ENCODE peak calls at places on chromosome 17, in six cellular contexts. One of them, this sample, is unnamed. For H3K36me3, the result is how much of the 10 kb centered on the place peaks cover.

GRCh38 chr17:79979841-79980215 is 55.8 kb downstream of the TBC1D16 start:
- DNase-seq in heart right ventricle: no peak
- DNase-seq in pancreas: peak
- DNase-seq in transverse colon: no peak
- DNase-seq in Caco-2: no peak
- DNase-seq in psoas muscle: no peak
- DNase-seq in this sample: peak

GRCh38 chr17:32720671-32721070 is 156.3 kb downstream of the MYO1D start:
- DNase-seq in transverse colon: no peak
- DNase-seq in heart right ventricle: no peak
- DNase-seq in pancreas: no peak
- DNase-seq in Caco-2: no peak
- DNase-seq in psoas muscle: no peak
- DNase-seq in this sample: no peak

GRCh38 chr17:41632482-41633105 is 8.2 kb upstream of the KRT17 start:
- DNase-seq in transverse colon: no peak
- DNase-seq in Caco-2: no peak
- DNase-seq in pancreas: no peak
- DNase-seq in psoas muscle: no peak
- DNase-seq in heart right ventricle: no peak
- DNase-seq in this sample: no peak

GRCh38 chr17:2063306-2064146 is 8.6 kb downstream of the HIC1 start:
- DNase-seq in transverse colon: peak
- DNase-seq in psoas muscle: peak
- DNase-seq in heart right ventricle: peak
- DNase-seq in pancreas: no peak
- DNase-seq in Caco-2: no peak
- DNase-seq in this sample: no peak

GRCh38 chr17:1362065-1362848 is 37.8 kb downstream of the YWHAE start:
- DNase-seq in transverse colon: no peak
- DNase-seq in pancreas: no peak
- DNase-seq in psoas muscle: no peak
- DNase-seq in Caco-2: no peak
- DNase-seq in heart right ventricle: no peak
- DNase-seq in this sample: no peak

GRCh38 chr17:43790311-43790940 is 10.2 kb downstream of the CFAP97D1 start:
- DNase-seq in heart right ventricle: no peak
- DNase-seq in Caco-2: no peak
- DNase-seq in psoas muscle: no peak
- DNase-seq in transverse colon: no peak
- DNase-seq in pancreas: no peak
- DNase-seq in this sample: no peak

GRCh38 chr17:58307468-58308172 is 21.0 kb downstream of the TSPOAP1 start:
- DNase-seq in pancreas: no peak
- DNase-seq in Caco-2: no peak
- DNase-seq in psoas muscle: no peak
- DNase-seq in transverse colon: no peak
- DNase-seq in heart right ventricle: no peak
- DNase-seq in this sample: no peak

GRCh38 chr17:12627776-12628491 is 37.8 kb upstream of the MYOCD start:
- DNase-seq in pancreas: no peak
- DNase-seq in heart right ventricle: no peak
- DNase-seq in psoas muscle: no peak
- DNase-seq in Caco-2: peak
- DNase-seq in transverse colon: no peak
- DNase-seq in this sample: no peak

GRCh38 chr17:13086142-13086769 is 68.4 kb upstream of the ELAC2 start:
- DNase-seq in Caco-2: no peak
- DNase-seq in pancreas: no peak
- DNase-seq in transverse colon: no peak
- DNase-seq in heart right ventricle: no peak
- DNase-seq in psoas muscle: no peak
- DNase-seq in this sample: no peak

GRCh38 chr17:74373838-74374606 is 6.7 kb downstream of the GPR142 start:
- DNase-seq in psoas muscle: no peak
- DNase-seq in heart right ventricle: peak
- DNase-seq in Caco-2: peak
- DNase-seq in pancreas: no peak
- DNase-seq in transverse colon: peak
- DNase-seq in this sample: no peak

GRCh38 chr17:77990301-77990700 is 31.8 kb downstream of the TNRC6C start:
- DNase-seq in Caco-2: no peak
- DNase-seq in pancreas: no peak
- DNase-seq in psoas muscle: no peak
- DNase-seq in heart right ventricle: no peak
- DNase-seq in transverse colon: no peak
- DNase-seq in this sample: no peak

GRCh38 chr17:30379303-30380105 is 777 bp downstream of the CPD start:
- DNase-seq in Caco-2: peak
- DNase-seq in pancreas: peak
- DNase-seq in psoas muscle: peak
- DNase-seq in transverse colon: peak
- DNase-seq in heart right ventricle: peak
- DNase-seq in this sample: peak

GRCh38 chr17:58330544-58330996 is 2.0 kb upstream of the TSPOAP1 start:
- DNase-seq in Caco-2: no peak
- DNase-seq in psoas muscle: no peak
- DNase-seq in pancreas: no peak
- DNase-seq in heart right ventricle: no peak
- DNase-seq in transverse colon: no peak
- DNase-seq in this sample: no peak

GRCh38 chr17:2183346-2183745 is 120.2 kb downstream of the SMG6 start:
- DNase-seq in psoas muscle: no peak
- DNase-seq in Caco-2: no peak
- DNase-seq in transverse colon: no peak
- DNase-seq in heart right ventricle: no peak
- DNase-seq in pancreas: no peak
- DNase-seq in this sample: no peak

GRCh38 chr17:7137182-7137943 is 22.7 kb upstream of the ASGR2 start:
- DNase-seq in pancreas: peak
- DNase-seq in psoas muscle: peak
- DNase-seq in transverse colon: peak
- DNase-seq in Caco-2: no peak
- DNase-seq in heart right ventricle: no peak
- DNase-seq in this sample: peak

GRCh38 chr17:69857412-69857835 is 217.6 kb upstream of the KCNJ16 start:
- DNase-seq in heart right ventricle: no peak
- DNase-seq in psoas muscle: no peak
- DNase-seq in transverse colon: no peak
- DNase-seq in Caco-2: peak
- DNase-seq in pancreas: no peak
- DNase-seq in this sample: no peak

GRCh38 chr17:49404906-49405305 is 9.8 kb downstream of the PHB1 start:
- DNase-seq in transverse colon: no peak
- DNase-seq in psoas muscle: no peak
- DNase-seq in heart right ventricle: no peak
- DNase-seq in pancreas: no peak
- DNase-seq in Caco-2: no peak
- DNase-seq in this sample: no peak

GRCh38 chr17:74654742-74655141 is 31.2 kb upstream of the CD300E start:
- DNase-seq in transverse colon: no peak
- DNase-seq in pancreas: no peak
- DNase-seq in psoas muscle: no peak
- DNase-seq in Caco-2: no peak
- DNase-seq in heart right ventricle: no peak
- DNase-seq in this sample: no peak

GRCh38 chr17:74759243-74759801 is 10.9 kb downstream of the NHERF1 start:
- DNase-seq in psoas muscle: no peak
- DNase-seq in heart right ventricle: no peak
- DNase-seq in pancreas: no peak
- DNase-seq in transverse colon: peak
- DNase-seq in Caco-2: peak
- DNase-seq in this sample: no peak

GRCh38 chr17:21098934-21099687 is 27.7 kb upstream of the DHRS7B start:
- DNase-seq in psoas muscle: peak
- DNase-seq in Caco-2: peak
- DNase-seq in transverse colon: peak
- DNase-seq in heart right ventricle: peak
- DNase-seq in pancreas: no peak
- DNase-seq in this sample: no peak

GRCh38 chr17:39150104-39150634 is 1.3 kb downstream of the PLXDC1 start:
- DNase-seq in Caco-2: no peak
- DNase-seq in pancreas: no peak
- DNase-seq in psoas muscle: no peak
- DNase-seq in heart right ventricle: no peak
- DNase-seq in transverse colon: no peak
- DNase-seq in this sample: no peak

GRCh38 chr17:17029938-17030337 is 12.3 kb upstream of the MPRIP start:
- DNase-seq in pancreas: peak
- DNase-seq in heart right ventricle: no peak
- DNase-seq in psoas muscle: no peak
- DNase-seq in Caco-2: no peak
- DNase-seq in transverse colon: no peak
- DNase-seq in this sample: no peak

GRCh38 chr17:58665946-58666857 is 25.6 kb downstream of the TEX14 start:
- DNase-seq in pancreas: no peak
- DNase-seq in heart right ventricle: no peak
- DNase-seq in transverse colon: no peak
- DNase-seq in psoas muscle: no peak
- DNase-seq in Caco-2: no peak
- DNase-seq in this sample: no peak

GRCh38 chr17:5921919-5922318 is 148.3 kb upstream of the WSCD1 start:
- DNase-seq in Caco-2: no peak
- DNase-seq in heart right ventricle: no peak
- DNase-seq in psoas muscle: peak
- DNase-seq in pancreas: no peak
- DNase-seq in transverse colon: no peak
- DNase-seq in this sample: no peak

GRCh38 chr17:65017375-65017774 is 39.2 kb downstream of the GNA13 start:
- DNase-seq in heart right ventricle: no peak
- DNase-seq in psoas muscle: no peak
- DNase-seq in pancreas: no peak
- DNase-seq in transverse colon: no peak
- DNase-seq in Caco-2: no peak
- DNase-seq in this sample: no peak

GRCh38 chr17:81150379-81151038 is 14.8 kb upstream of the PVALEF start:
- DNase-seq in psoas muscle: no peak
- DNase-seq in heart right ventricle: no peak
- DNase-seq in transverse colon: peak
- DNase-seq in pancreas: no peak
- DNase-seq in Caco-2: no peak
- DNase-seq in this sample: peak

GRCh38 chr17:7029659-7030058 is 6.2 kb upstream of the SLC16A13 start:
- DNase-seq in transverse colon: peak
- DNase-seq in heart right ventricle: peak
- DNase-seq in psoas muscle: no peak
- DNase-seq in Caco-2: no peak
- DNase-seq in pancreas: no peak
- DNase-seq in this sample: no peak

GRCh38 chr17:28347261-28347891 is 10.0 kb downstream of the POLDIP2 start:
- DNase-seq in pancreas: no peak
- DNase-seq in heart right ventricle: no peak
- DNase-seq in transverse colon: no peak
- DNase-seq in Caco-2: no peak
- DNase-seq in psoas muscle: no peak
- DNase-seq in this sample: no peak

GRCh38 chr17:31594416-31594815 is 202.9 kb downstream of the RAB11FIP4 start:
- DNase-seq in Caco-2: no peak
- DNase-seq in heart right ventricle: no peak
- DNase-seq in transverse colon: no peak
- DNase-seq in psoas muscle: no peak
- DNase-seq in pancreas: no peak
- DNase-seq in this sample: no peak
- H3K36me3 ChIP-seq in Caco-2: under half
- H3K36me3 ChIP-seq in heart right ventricle: under half
- H3K36me3 ChIP-seq in transverse colon: under half
- H3K36me3 ChIP-seq in psoas muscle: under half
- H3K36me3 ChIP-seq in pancreas: under half
- H3K36me3 ChIP-seq in this sample: under half

GRCh38 chr17:76051071-76051467 is 21.2 kb downstream of the SRP68 start:
- DNase-seq in psoas muscle: no peak
- DNase-seq in transverse colon: no peak
- DNase-seq in heart right ventricle: no peak
- DNase-seq in Caco-2: no peak
- DNase-seq in pancreas: no peak
- DNase-seq in this sample: no peak
- H3K36me3 ChIP-seq in psoas muscle: half or more
- H3K36me3 ChIP-seq in transverse colon: under half
- H3K36me3 ChIP-seq in heart right ventricle: under half
- H3K36me3 ChIP-seq in Caco-2: under half
- H3K36me3 ChIP-seq in pancreas: under half
- H3K36me3 ChIP-seq in this sample: half or more

GRCh38 chr17:82439829-82440365 is 10.7 kb downstream of the CYBC1 start:
- DNase-seq in psoas muscle: no peak
- DNase-seq in pancreas: no peak
- DNase-seq in Caco-2: no peak
- DNase-seq in heart right ventricle: no peak
- DNase-seq in transverse colon: no peak
- DNase-seq in this sample: no peak

GRCh38 chr17:82441686-82442487 is 8.7 kb downstream of the CYBC1 start:
- DNase-seq in pancreas: no peak
- DNase-seq in heart right ventricle: no peak
- DNase-seq in psoas muscle: no peak
- DNase-seq in Caco-2: no peak
- DNase-seq in transverse colon: no peak
- DNase-seq in this sample: no peak

GRCh38 chr17:82442643-82443464 is 7.7 kb downstream of the CYBC1 start:
- DNase-seq in psoas muscle: no peak
- DNase-seq in Caco-2: no peak
- DNase-seq in pancreas: no peak
- DNase-seq in transverse colon: no peak
- DNase-seq in heart right ventricle: no peak
- DNase-seq in this sample: no peak

GRCh38 chr17:82440377-82440981 is 10.1 kb downstream of the CYBC1 start:
- DNase-seq in pancreas: no peak
- DNase-seq in psoas muscle: no peak
- DNase-seq in heart right ventricle: no peak
- DNase-seq in Caco-2: no peak
- DNase-seq in transverse colon: no peak
- DNase-seq in this sample: no peak

DNA sequence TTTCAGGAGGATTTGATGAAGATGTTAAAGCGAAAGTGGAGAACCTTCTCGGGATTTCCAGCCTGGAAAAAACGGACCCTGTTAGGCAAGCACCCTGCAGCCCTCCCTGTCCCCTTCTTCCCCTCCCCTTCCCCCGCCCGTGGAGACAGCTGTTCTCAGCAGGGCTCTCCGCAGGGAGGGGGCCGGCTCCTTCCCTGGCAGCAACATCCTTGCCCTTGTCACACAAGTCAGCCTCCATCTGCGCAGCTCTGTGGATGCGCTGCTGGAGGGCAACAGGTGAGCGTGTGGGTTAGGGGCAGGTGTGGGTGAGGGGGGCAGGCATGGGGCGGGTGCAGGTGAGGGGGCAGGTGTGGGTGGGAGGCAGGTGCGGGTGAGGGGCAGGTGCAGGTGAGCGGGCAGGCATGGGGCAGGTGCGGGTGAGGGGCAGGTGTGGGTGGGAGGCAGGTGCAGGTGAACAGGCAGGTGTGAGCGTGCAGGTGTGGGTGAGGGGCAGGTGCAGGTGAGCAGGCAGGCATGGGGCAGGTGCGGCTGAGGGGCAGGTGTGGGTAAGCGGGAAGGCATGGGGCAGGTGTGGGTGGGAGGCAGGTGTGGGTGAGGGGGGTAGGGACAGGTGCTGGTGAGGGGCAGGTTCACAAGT is 9.4 kb downstream of the CYBC1 start:
- DNase-seq in pancreas: no peak
- DNase-seq in psoas muscle: peak
- DNase-seq in heart right ventricle: no peak
- DNase-seq in transverse colon: no peak
- DNase-seq in Caco-2: no peak
- DNase-seq in this sample: no peak
- H3K36me3 ChIP-seq in pancreas: under half
- H3K36me3 ChIP-seq in psoas muscle: half or more
- H3K36me3 ChIP-seq in heart right ventricle: under half
- H3K36me3 ChIP-seq in transverse colon: under half
- H3K36me3 ChIP-seq in Caco-2: under half
- H3K36me3 ChIP-seq in this sample: under half

GRCh38 chr17:36586138-36586537 is 5.5 kb upstream of the DHRS11 start:
- DNase-seq in pancreas: no peak
- DNase-seq in transverse colon: no peak
- DNase-seq in heart right ventricle: no peak
- DNase-seq in psoas muscle: no peak
- DNase-seq in Caco-2: no peak
- DNase-seq in this sample: no peak
- H3K36me3 ChIP-seq in pancreas: under half
- H3K36me3 ChIP-seq in transverse colon: under half
- H3K36me3 ChIP-seq in heart right ventricle: under half
- H3K36me3 ChIP-seq in psoas muscle: half or more
- H3K36me3 ChIP-seq in Caco-2: under half
- H3K36me3 ChIP-seq in this sample: half or more